ENCODE peak calls at places on chromosomes 12 and 14, in six cellular contexts. A, Z, T, M, C and F are unnamed samples.

GRCh38 chr14:58839233-58839632 is 201.5 kb downstream of the DACT1 start:
- DNase-seq in M (no peak), T (no peak), Z (no peak), A (no peak), C (no peak), F (no peak)

GRCh38 chr12:132167610-132168310 is 23.5 kb downstream of the NOC4L start:
- DNase-seq in A (no peak), C (no peak), Z (no peak), T (no peak), M (no peak), F (no peak)

GRCh38 chr14:46580941-46581671 is 70.5 kb downstream of the RPL10L start:
- DNase-seq in A (peak; percentile 44), T (no peak), Z (no peak), C (no peak), M (peak; percentile 2), F (peak; percentile 22)

GRCh38 chr12:68342966-68343365 is 10.8 kb upstream of the MDM1 start:
- DNase-seq in M (no peak), C (no peak), T (peak; percentile 21), A (no peak), Z (no peak), F (peak; percentile 71)

GRCh38 chr12:42742691-42743090 is 153.1 kb upstream of the PRICKLE1 start:
- DNase-seq in Z (no peak), A (no peak), T (no peak), C (no peak), M (no peak), F (no peak)

GRCh38 chr12:130514149-130514551 is 176.5 kb downstream of the PIWIL1 start:
- DNase-seq in A (no peak), T (no peak), C (peak; percentile 49), Z (no peak), M (no peak), F (no peak)

GRCh38 chr14:100708349-100709217 is 18.1 kb upstream of the DLK1 start:
- DNase-seq in M (no peak), A (peak; percentile 77), C (peak; percentile 50), Z (no peak), T (no peak), F (no peak)

GRCh38 chr12:2294651-2295475 is 242.1 kb downstream of the CACNA1C start:
- DNase-seq in A (no peak), Z (no peak), T (no peak), M (no peak), C (no peak), F (no peak)

GRCh38 chr14:104343690-104344640 is 205.6 kb downstream of the KIF26A start:
- DNase-seq in A (no peak), T (no peak), Z (no peak), M (no peak), C (no peak), F (no peak)

GRCh38 chr12:116233669-116234068 is 43.8 kb downstream of the MED13L start:
- DNase-seq in M (no peak), A (no peak), T (no peak), Z (no peak), C (no peak), F (no peak)

GRCh38 chr12:6471992-6472366 is 1.5 kb upstream of the VAMP1 start:
- DNase-seq in M (no peak), T (no peak), Z (no peak), A (no peak), C (no peak), F (no peak)

GRCh38 chr12:75622492-75622891 is 111.1 kb upstream of the KRR1 start:
- DNase-seq in Z (no peak), T (no peak), A (no peak), C (no peak), M (no peak), F (no peak)

GRCh38 chr14:76752744-76753143 is 8.5 kb upstream of the VASH1 start:
- DNase-seq in Z (peak; percentile 76), T (no peak), M (no peak), A (no peak), C (no peak), F (peak; percentile 26)

GRCh38 chr12:4383304-4383865 is 3.9 kb upstream of the FGF23 start:
- DNase-seq in Z (no peak), A (no peak), M (no peak), C (no peak), T (no peak), F (no peak)

GRCh38 chr14:99522025-99522401 is 40.8 kb downstream of the CCNK start:
- DNase-seq in A (no peak), Z (no peak), T (no peak), C (no peak), M (no peak), F (no peak)

GRCh38 chr12:11581179-11581755 is 68.2 kb upstream of the ETV6 start:
- DNase-seq in A (peak; percentile 87), Z (peak; percentile 16), M (peak; percentile 56), T (peak; percentile 33), C (peak; percentile 58), F (peak; percentile 55)

GRCh38 chr12:106582661-106583577 is at the start of gene RFX4:
- DNase-seq in T (peak; percentile 29), A (no peak), C (peak; percentile 76), M (no peak), Z (peak; percentile 32), F (peak; percentile 40)

GRCh38 chr14:98226411-98226810 is 1045.6 kb downstream of the BCL11B start:
- DNase-seq in M (no peak), T (no peak), Z (no peak), C (no peak), A (no peak), F (no peak)

GRCh38 chr14:105173901-105174894 is 5.6 kb upstream of the JAG2 start:
- DNase-seq in C (no peak), M (no peak), A (no peak), Z (no peak), T (no peak), F (no peak)

GRCh38 chr14:75430526-75430925 is 2.7 kb downstream of the JDP2 start:
- DNase-seq in Z (no peak), A (no peak), M (no peak), T (no peak), C (no peak), F (no peak)

GRCh38 chr14:73945159-73945670 is 4.7 kb downstream of the FAM161B start:
- DNase-seq in C (no peak), T (no peak), A (peak; percentile 20), Z (no peak), M (no peak), F (no peak)

GRCh38 chr14:68349900-68350323 is 443.0 kb downstream of the ZFP36L1 start:
- DNase-seq in Z (no peak), C (peak; percentile 62), T (no peak), M (no peak), A (no peak), F (no peak)

GRCh38 chr12:54981796-54982195 is 2.8 kb downstream of the TESPA1 start:
- DNase-seq in Z (no peak), C (no peak), M (no peak), A (no peak), T (no peak), F (no peak)

GRCh38 chr14:105292810-105293711 is 7.7 kb downstream of the BRF1 start:
- DNase-seq in M (no peak), Z (no peak), C (no peak), A (no peak), T (no peak), F (peak; percentile 6)

GRCh38 chr12:22353615-22354325 is 19.3 kb upstream of the ST8SIA1 start:
- DNase-seq in C (no peak), A (no peak), T (no peak), M (no peak), Z (no peak), F (no peak)

GRCh38 chr12:128968668-128969067 is 115.4 kb downstream of the GLT1D1 start:
- DNase-seq in C (peak; percentile 26), Z (no peak), A (no peak), M (no peak), T (no peak), F (no peak)

GRCh38 chr12:102294568-102294967 is 96.9 kb upstream of the PMCH start:
- DNase-seq in Z (no peak), A (no peak), T (no peak), M (no peak), C (no peak), F (no peak)